ENCODE peak calls at places on chromosomes 7 and 10, in eight cellular contexts. M is left ventricle myocardium inferior; Y is BE2C; O is OCI-LY7; L is mucosa of descending colon; K is CD8-positive, alpha-beta T cell; Q is aorta; I is psoas muscle. W is an unnamed sample.
A peak's percentile ranks its signal among the peaks of the same experiment; 100 is the strongest.

GRCh38 chr10:69879628-69880257 is 78.0 kb downstream of the COL13A1 start:
- DNase-seq in Y (no peak), L (no peak), Q (no peak), M (no peak), O (no peak), I (peak; percentile 33), K (no peak), W (no peak)

GRCh38 chr10:124221356-124222297 is 128.2 kb upstream of the CHST15 start:
- DNase-seq in Y (peak; percentile 67), I (peak; percentile 15), Q (peak; percentile 57), K (no peak), L (no peak), O (peak; percentile 74), M (no peak), W (peak; percentile 42)

GRCh38 chr10:132953428-132953827 is 11.1 kb upstream of the CFAP46 start:
- DNase-seq in I (no peak), O (no peak), M (no peak), L (no peak), Q (no peak), Y (no peak), K (no peak), W (no peak)

GRCh38 chr7:138355254-138355653 is 104.8 kb upstream of the TRIM24 start:
- DNase-seq in K (no peak), M (no peak), Y (no peak), I (no peak), L (no peak), Q (no peak), O (no peak), W (no peak)

GRCh38 chr10:124906551-124907001 is 35.3 kb upstream of the ZRANB1 start:
- DNase-seq in Y (no peak), O (no peak), Q (peak; percentile 88), M (no peak), L (no peak), I (no peak), K (no peak), W (no peak)

GRCh38 chr10:47259521-47259920 is 40.5 kb upstream of the GDF10 start:
- DNase-seq in L (no peak), O (no peak), Y (no peak), I (no peak), M (no peak), Q (no peak), K (no peak), W (no peak)

GRCh38 chr10:112713411-112713810 is 236.6 kb upstream of the TCF7L2 start:
- DNase-seq in Q (no peak), Y (no peak), M (no peak), O (no peak), I (no peak), L (no peak), K (no peak), W (no peak)

GRCh38 chr10:36711371-36711770 is 414.0 kb upstream of the ANKRD30A start:
- DNase-seq in Q (no peak), K (no peak), O (no peak), I (no peak), Y (no peak), L (no peak), M (no peak), W (no peak)

GRCh38 chr7:97973206-97973658 is 16.8 kb downstream of the OCM2 start:
- DNase-seq in O (no peak), M (no peak), K (no peak), Y (peak; percentile 26), I (no peak), L (no peak), Q (no peak), W (no peak)

GRCh38 chr10:24238527-24239247 is 29.7 kb downstream of the KIAA1217 start:
- DNase-seq in K (no peak), O (no peak), I (no peak), Q (no peak), Y (no peak), L (peak; percentile 53), M (no peak), W (no peak)

GRCh38 chr7:112596981-112597380 is 116.2 kb downstream of the LSMEM1 start:
- DNase-seq in Q (no peak), L (no peak), I (no peak), M (no peak), K (no peak), O (no peak), Y (no peak), W (no peak)

GRCh38 chr7:12067156-12067831 is 143.8 kb upstream of the TMEM106B start:
- DNase-seq in L (peak; percentile 86), O (peak; percentile 23), M (no peak), Y (peak; percentile 67), I (no peak), K (peak; percentile 44), Q (no peak), W (peak; percentile 80)

GRCh38 chr7:66054063-66054462 is 21.6 kb upstream of the ASL start:
- DNase-seq in K (no peak), I (no peak), Q (no peak), O (no peak), L (no peak), M (no peak), Y (no peak), W (no peak)

GRCh38 chr7:156082048-156082447 is 269.8 kb upstream of the SHH start:
- DNase-seq in O (no peak), Y (no peak), K (no peak), L (no peak), Q (no peak), M (no peak), I (no peak), W (no peak)

GRCh38 chr7:156074982-156075615 is 262.8 kb upstream of the SHH start:
- DNase-seq in Y (no peak), K (no peak), Q (no peak), M (no peak), L (no peak), I (no peak), O (no peak), W (no peak)

GRCh38 chr7:156080046-156080445 is 267.8 kb upstream of the SHH start:
- DNase-seq in I (no peak), O (no peak), Q (no peak), M (no peak), K (no peak), L (no peak), Y (no peak), W (no peak)

GRCh38 chr7:156079156-156079555 is 266.9 kb upstream of the SHH start:
- DNase-seq in I (no peak), M (no peak), Y (no peak), K (no peak), Q (no peak), L (no peak), O (no peak), W (no peak)

GRCh38 chr7:156080596-156080995 is 268.3 kb upstream of the SHH start:
- DNase-seq in K (no peak), I (no peak), Q (no peak), Y (no peak), L (no peak), O (no peak), M (no peak), W (no peak)
- H3K36me3 ChIP-seq in K (no peaks in the 10 kb centered on the region), I (no peaks in the 10 kb centered on the region), Q (no peaks in the 10 kb centered on the region), Y (no peaks in the 10 kb centered on the region), L (no peaks in the 10 kb centered on the region), O (no peaks in the 10 kb centered on the region), M (no peaks in the 10 kb centered on the region), W (no peaks in the 10 kb centered on the region)

DNA sequence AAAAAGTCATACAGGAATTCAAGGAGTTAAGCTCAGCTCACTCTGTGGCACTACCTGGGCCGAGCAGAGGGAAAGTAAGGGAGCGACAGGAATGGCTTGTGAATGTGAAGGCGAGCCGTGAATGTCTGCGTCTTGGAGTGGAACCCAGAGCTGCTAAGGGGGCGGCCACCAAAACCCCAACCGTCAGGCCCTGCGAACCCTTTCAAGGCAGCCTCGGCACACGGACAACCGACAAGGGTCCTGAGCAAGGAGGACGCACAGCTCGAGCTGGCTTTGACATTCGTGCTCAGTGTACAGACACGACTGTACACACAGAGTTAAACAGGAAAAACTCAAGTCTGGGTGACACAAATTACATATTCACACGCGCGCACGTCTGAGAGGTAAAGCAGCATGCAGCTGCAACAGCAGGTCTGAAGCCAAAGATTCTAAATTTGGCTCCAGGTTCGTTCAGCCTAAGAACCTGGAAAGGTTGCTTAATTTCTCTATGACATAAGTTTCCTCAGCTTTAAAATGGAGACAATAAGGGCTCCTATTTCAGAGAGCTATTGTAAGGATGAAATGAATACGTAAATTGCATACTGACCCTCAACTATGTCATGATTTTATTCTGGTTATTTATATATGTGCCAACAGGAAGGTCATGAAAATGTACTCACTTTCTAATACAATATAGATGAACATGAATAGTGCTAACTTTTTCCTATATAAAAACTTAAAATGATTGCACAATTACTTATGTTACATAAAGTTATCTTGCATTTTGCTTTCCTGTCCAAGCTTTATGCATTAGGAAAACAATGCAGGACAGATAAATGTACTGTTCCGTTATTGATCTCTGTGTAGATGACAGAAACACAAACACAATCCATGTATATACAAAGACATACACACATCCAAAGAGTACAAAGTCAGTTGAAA is 192.9 kb downstream of the ZMYND11 start:
- DNase-seq in L (no peak), O (peak; percentile 71), I (no peak), Y (no peak), Q (no peak), K (no peak), M (no peak), W (no peak)
- H3K4me3 ChIP-seq in L (no peak overlapping the region), O (no peak overlapping the region), I (no peak overlapping the region), Y (no peak overlapping the region), Q (no peak overlapping the region), K (no peak overlapping the region), M (no peak overlapping the region), W (no peak overlapping the region)

DNA sequence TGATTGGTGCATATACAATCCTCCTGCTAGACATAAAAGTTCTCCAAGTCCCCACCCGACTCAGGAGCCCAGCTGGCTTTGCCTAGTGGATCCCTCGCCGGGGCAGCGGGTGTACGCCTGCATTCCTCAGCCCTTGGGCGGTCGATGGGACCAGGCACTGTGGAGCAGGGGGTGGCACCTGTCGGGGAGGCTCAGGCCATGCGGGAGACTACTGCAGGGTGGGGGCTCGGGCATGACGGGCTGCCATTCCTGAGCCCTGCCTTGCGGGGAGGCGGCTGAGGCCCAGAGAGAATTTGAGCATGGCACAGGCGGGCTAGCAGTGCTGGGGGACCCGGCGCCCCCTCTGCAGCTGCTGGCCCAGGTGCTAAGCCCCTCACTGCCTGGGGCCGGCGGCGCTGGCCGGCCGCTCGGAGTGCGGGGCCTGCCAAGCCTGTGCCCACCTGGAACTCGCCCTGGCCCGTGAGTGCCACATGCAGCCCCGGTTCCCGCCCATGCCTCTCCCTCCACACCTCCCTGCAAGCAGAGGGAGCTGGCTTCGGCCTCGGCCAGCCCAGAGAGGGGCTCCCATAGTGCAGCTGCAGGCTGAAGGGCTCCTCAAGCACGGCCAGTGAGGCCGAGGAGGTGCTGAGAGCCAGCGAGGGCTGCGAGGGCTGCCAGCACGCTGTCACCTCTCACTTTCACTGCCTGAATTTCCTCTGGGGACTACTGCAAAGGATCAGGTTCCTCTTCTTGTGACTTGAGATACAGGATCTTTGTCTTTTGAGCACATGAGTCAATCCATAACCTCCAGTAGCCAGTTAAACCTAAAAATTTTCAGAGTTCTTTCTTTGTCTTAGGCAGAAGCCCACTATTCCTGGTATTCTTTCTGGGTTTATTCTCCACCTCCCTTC is 25.1 kb upstream of the ELOVL3 start:
- DNase-seq in L (no peak), Y (no peak), K (no peak), O (no peak), I (no peak), Q (no peak), M (no peak), W (no peak)
- H3K36me3 ChIP-seq in L (no peaks in the 10 kb centered on the region), Y (no peaks in the 10 kb centered on the region), K (no peaks in the 10 kb centered on the region), O (no peaks in the 10 kb centered on the region), I (no peaks in the 10 kb centered on the region), Q (no peaks in the 10 kb centered on the region), M (no peaks in the 10 kb centered on the region), W (peaks cover 3% of the 10 kb centered on the region)

DNA sequence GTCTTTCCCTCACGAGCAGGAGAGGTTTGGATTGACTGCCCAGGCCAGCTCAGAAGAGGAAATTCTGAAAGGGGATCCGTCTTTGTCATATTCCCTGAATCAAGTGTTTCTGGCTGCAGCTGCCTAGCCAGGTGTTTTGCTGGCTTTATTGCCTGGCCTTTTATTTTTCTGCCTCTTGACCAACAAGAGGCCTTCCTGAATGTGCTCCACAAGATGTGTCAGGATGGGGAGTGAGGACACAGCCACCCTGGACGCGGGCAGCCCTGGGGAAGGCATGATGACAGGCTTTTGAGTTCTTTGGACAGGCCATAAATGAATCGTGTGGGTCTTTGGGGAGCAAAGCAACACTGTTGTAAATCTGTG is 163.6 kb downstream of the CAMK1D start:
- DNase-seq in Y (no peak), M (no peak), K (no peak), L (no peak), I (no peak), O (no peak), Q (no peak), W (no peak)
- H3K4me3 ChIP-seq in Y (no peak overlapping the region), M (no peak overlapping the region), K (no peak overlapping the region), L (no peak overlapping the region), I (no peak overlapping the region), O (no peak overlapping the region), Q (no peak overlapping the region), W (no peak overlapping the region)

W was measured in SJCRH30.